ENCODE peak calls at places on chromosomes 12 and 14, in eight cellular contexts. H, S, A, W, E, O, L and M are unnamed samples.

GRCh38 chr12:49930515-49931288 is 19.8 kb upstream of the AQP2 start:
- DNase-seq in E (no peak), S (no peak), A (peak; percentile 68), H (peak; percentile 91), W (no peak), L (no peak), O (peak; percentile 60), M (no peak)

GRCh38 chr14:103806805-103807204 is 40.6 kb downstream of the PPP1R13B start:
- DNase-seq in L (no peak), O (no peak), S (no peak), A (no peak), H (no peak), E (no peak), W (no peak), M (no peak)

GRCh38 chr14:52025952-52026510 is 36.7 kb downstream of the RTRAF start:
- DNase-seq in W (no peak), S (no peak), L (no peak), E (no peak), H (no peak), O (no peak), A (no peak), M (no peak)

GRCh38 chr12:1429980-1430379 is 164.4 kb downstream of the FBXL14 start:
- DNase-seq in W (no peak), L (no peak), A (peak; percentile 71), S (no peak), O (peak; percentile 37), E (no peak), H (peak; percentile 89), M (no peak)

GRCh38 chr12:47616440-47616839 is 89.4 kb downstream of the RPAP3 start:
- DNase-seq in H (peak; percentile 20), A (no peak), S (no peak), W (no peak), O (no peak), E (no peak), L (no peak), M (no peak)

GRCh38 chr12:66693901-66694513 is 15.1 kb upstream of the GRIP1 start:
- DNase-seq in S (no peak), E (no peak), W (no peak), A (peak; percentile 48), L (peak; percentile 52), H (peak; percentile 81), O (peak; percentile 63), M (no peak)

GRCh38 chr14:22002860-22003284 is 329.3 kb upstream of the OR4E1 start:
- DNase-seq in H (peak; percentile 4), A (no peak), W (peak; percentile 66), L (peak; percentile 16), S (peak; percentile 73), E (no peak), O (no peak), M (no peak)

GRCh38 chr14:49796025-49796424 is 28.1 kb downstream of the KLHDC2 start:
- DNase-seq in S (no peak), L (no peak), E (no peak), O (no peak), W (no peak), A (no peak), H (peak; percentile 21), M (no peak)

GRCh38 chr12:116736962-116737773 is 701 bp downstream of the SPRING1 start:
- DNase-seq in A (no peak), E (no peak), H (peak; percentile 40), S (no peak), O (no peak), W (no peak), L (no peak), M (no peak)

GRCh38 chr12:80553316-80553715 is 109.3 kb downstream of the PTPRQ start:
- DNase-seq in E (no peak), O (peak; percentile 81), S (no peak), H (peak; percentile 94), L (peak; percentile 61), W (no peak), A (peak; percentile 93), M (no peak)

DNA sequence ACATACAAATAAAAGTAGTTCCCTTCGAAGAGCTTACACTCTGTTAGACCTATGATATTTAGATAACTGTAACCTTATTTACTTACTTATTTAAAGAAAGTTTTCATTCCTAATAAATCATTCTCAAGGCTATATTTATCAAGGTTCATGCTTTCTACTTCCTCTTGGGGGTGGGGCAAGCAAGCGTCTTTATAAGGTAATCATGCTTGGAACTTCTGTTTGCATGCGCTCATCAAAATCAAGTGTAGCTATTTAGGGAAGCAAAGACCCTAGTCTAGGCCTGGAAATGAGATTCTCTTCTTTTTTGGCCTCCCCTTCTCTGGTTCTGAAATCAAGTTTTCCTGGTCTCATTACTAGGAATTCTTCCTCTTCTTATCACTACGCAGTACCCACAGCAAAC is 766 bp downstream of the RERG start:
- DNase-seq in S (no peak), E (peak; percentile 51), W (no peak), H (no peak), L (no peak), O (no peak), A (no peak), M (no peak)
- H3K4me3 ChIP-seq in S (no peak overlapping the region), E (peak overlapping the region; percentile 65), W (peak overlapping the region; percentile 53), H (no peak overlapping the region), L (no peak overlapping the region), O (no peak overlapping the region), A (no peak overlapping the region), M (peak overlapping the region; percentile 33)

DNA sequence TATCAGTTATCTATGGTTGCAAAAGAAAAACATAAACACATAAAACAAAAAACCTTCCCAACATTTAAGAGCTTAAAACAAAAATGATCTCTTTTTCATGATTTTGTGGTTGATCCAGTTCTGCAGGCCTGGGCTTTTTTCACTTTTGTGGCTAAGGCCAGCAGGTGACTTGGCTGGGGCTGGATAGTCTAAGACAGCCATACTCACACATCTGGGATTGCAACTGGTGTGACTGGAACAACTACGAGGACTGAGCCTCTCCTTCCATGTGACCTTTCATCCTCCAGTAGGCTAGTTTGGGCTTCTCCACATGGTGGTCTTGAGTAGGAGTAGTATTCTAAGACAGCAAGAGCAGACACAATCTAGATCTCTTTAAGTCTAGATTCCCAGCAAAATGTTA is 7.2 kb upstream of the PKP2 start:
- DNase-seq in E (no peak), L (no peak), O (no peak), H (no peak), W (no peak), A (no peak), S (no peak), M (no peak)
- H3K27ac ChIP-seq in E (no peak overlapping the region), L (no peak overlapping the region), O (no peak overlapping the region), H (no peak overlapping the region), W (no peak overlapping the region), A (no peak overlapping the region), S (no peak overlapping the region), M (no peak overlapping the region)

DNA sequence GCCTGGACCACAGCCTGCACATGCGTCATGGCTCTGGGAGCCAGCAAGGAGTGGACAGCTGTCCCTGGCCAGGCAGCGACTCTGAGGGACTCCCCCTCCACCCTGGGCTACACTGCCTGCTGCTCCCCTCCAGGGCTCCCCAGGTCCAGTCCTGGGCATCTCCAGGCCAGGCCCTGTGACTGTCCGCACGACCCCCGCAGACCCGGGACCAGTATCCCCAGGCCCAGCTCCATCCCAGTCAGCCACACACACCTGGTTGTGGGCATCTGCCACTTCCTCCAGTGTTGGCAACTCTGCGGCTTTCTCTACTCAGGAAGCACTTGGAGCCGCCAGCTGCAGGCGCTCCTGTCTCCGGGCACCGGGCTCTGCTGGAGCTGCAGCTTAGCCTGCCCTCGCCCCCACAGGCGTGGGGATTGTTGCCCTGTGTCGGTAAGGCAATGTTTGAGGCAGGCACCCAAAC is 2.4 kb downstream of the ULK1 start:
- DNase-seq in S (no peak), E (peak; percentile 94), A (no peak), L (no peak), O (peak; percentile 39), H (no peak), W (no peak), M (no peak)
- H3K36me3 ChIP-seq in S (no peaks in the 10 kb centered on the region), E (no peaks in the 10 kb centered on the region), A (no peaks in the 10 kb centered on the region), L (no peaks in the 10 kb centered on the region), O (peaks cover 2% of the 10 kb centered on the region), H (no peaks in the 10 kb centered on the region), W (no peaks in the 10 kb centered on the region), M (no peaks in the 10 kb centered on the region)

GRCh38 chr12:54051081-54051912 is 2.3 kb upstream of the HOXC4 start:
- DNase-seq in O (no peak), L (no peak), A (no peak), H (peak; percentile 18), W (no peak), E (no peak), S (no peak), M (no peak)
- H3K4me3 ChIP-seq in O (no peak overlapping the region), L (no peak overlapping the region), A (no peak overlapping the region), H (no peak overlapping the region), W (no peak overlapping the region), E (no peak overlapping the region), S (no peak overlapping the region), M (no peak overlapping the region)